ENCODE peak calls at places on chromosomes 12 and 14, in eight cellular contexts. D is ovary, H is esophagus muscularis mucosa, C is tibial nerve, R is SK-N-SH, M is suprapubic skin, T is HepG2, Y is sigmoid colon. P is an unnamed sample. For H3K36me3, the result is how much of the 10 kb centered on the place peaks cover.

GRCh38 chr12:43292699-43293098 is 259.3 kb downstream of the ADAMTS20 start:
- DNase-seq in D (no peak), H (no peak), C (no peak), R (no peak), M (no peak), T (no peak), Y (no peak), P (no peak)

GRCh38 chr12:63164911-63165310 is 13.9 kb upstream of the AVPR1A start:
- DNase-seq in D (no peak), H (no peak), C (no peak), R (no peak), M (no peak), T (no peak), Y (no peak), P (no peak)

GRCh38 chr14:105974902-105975301 is 448.5 kb downstream of the TMEM121 start:
- DNase-seq in D (no peak), H (no peak), C (no peak), R (peak), M (no peak), T (peak), Y (no peak), P (no peak)

GRCh38 chr12:131327521-131328488 is 374.1 kb downstream of the ADGRD1 start:
- DNase-seq in D (no peak), H (peak), C (no peak), R (peak), M (no peak), T (no peak), Y (no peak), P (no peak)

GRCh38 chr14:60482743-60483142 is 3.1 kb downstream of the C14orf39 start:
- DNase-seq in D (no peak), H (no peak), C (no peak), R (no peak), M (no peak), T (peak), Y (no peak), P (no peak)

GRCh38 chr14:76500011-76500410 is 124.1 kb downstream of the ESRRB start:
- DNase-seq in D (no peak), H (no peak), C (no peak), R (no peak), M (peak), T (no peak), Y (peak), P (no peak)

GRCh38 chr12:65106948-65107347 is 14.2 kb downstream of the WIF1 start:
- DNase-seq in D (no peak), H (no peak), C (no peak), R (no peak), M (no peak), T (no peak), Y (no peak), P (no peak)

GRCh38 chr14:105315941-105316562 is 1.5 kb downstream of the PACS2 start:
- DNase-seq in D (peak), H (no peak), C (no peak), R (peak), M (no peak), T (no peak), Y (no peak), P (no peak)

GRCh38 chr12:120869376-120869775 is 34.8 kb downstream of the SPPL3 start:
- DNase-seq in D (no peak), H (no peak), C (no peak), R (no peak), M (no peak), T (no peak), Y (no peak), P (no peak)

GRCh38 chr12:89497467-89497866 is 27.1 kb downstream of the GALNT4 start:
- DNase-seq in D (no peak), H (peak), C (peak), R (no peak), M (no peak), T (no peak), Y (no peak), P (no peak)

GRCh38 chr12:47509398-47509851 is 196.4 kb downstream of the RPAP3 start:
- DNase-seq in D (no peak), H (no peak), C (no peak), R (no peak), M (no peak), T (no peak), Y (no peak), P (no peak)
- TF ChIP-seq EP300 in D (no peak), H (no peak), C (no peak), R (no peak), M (no peak), T (no peak), Y (no peak), P (no peak)

GRCh38 chr12:123258593-123258992 is 13.1 kb downstream of the CDK2AP1 start:
- DNase-seq in D (no peak), H (no peak), C (no peak), R (no peak), M (no peak), T (no peak), Y (no peak), P (no peak)

GRCh38 chr12:123264642-123265041 is 7.0 kb downstream of the CDK2AP1 start:
- DNase-seq in D (no peak), H (no peak), C (no peak), R (peak), M (no peak), T (peak), Y (no peak), P (no peak)

GRCh38 chr12:123261196-123261595 is 10.5 kb downstream of the CDK2AP1 start:
- DNase-seq in D (no peak), H (no peak), C (no peak), R (no peak), M (no peak), T (no peak), Y (no peak), P (no peak)

GRCh38 chr12:123263196-123263817 is 8.3 kb downstream of the CDK2AP1 start:
- DNase-seq in D (no peak), H (no peak), C (no peak), R (no peak), M (no peak), T (no peak), Y (no peak), P (no peak)

DNA sequence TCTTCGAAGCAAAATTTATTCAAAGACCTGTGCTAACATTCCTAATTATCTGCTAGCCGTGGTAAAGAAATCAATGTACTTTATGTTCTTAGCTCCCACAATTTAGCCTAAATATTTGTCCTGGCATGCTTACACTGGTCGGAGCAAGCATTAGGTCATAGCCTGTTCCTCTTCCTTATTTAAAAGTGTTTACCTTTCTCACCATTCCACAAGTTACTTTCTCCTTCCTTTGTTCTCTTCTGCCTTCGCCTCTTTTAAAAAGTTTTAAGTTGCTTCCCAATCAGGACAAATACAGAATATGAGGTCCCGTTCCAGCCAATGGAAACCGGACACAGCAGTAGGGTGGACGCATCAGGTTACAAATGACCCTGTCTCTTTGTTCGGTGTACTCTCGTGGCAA is 11.6 kb downstream of the CDK2AP1 start:
- DNase-seq in D (no peak), H (no peak), C (no peak), R (no peak), M (no peak), T (no peak), Y (no peak), P (no peak)
- H3K36me3 ChIP-seq in D (under half), H (half or more), C (under half), R (half or more), M (half or more), T (half or more), Y (half or more), P (half or more)

GRCh38 chr12:124866195-124866882 is 2.7 kb upstream of the SCARB1 start:
- DNase-seq in D (no peak), H (no peak), C (no peak), R (no peak), M (no peak), T (no peak), Y (no peak), P (no peak)

GRCh38 chr12:124868252-124868965 is 4.7 kb upstream of the SCARB1 start:
- DNase-seq in D (no peak), H (no peak), C (no peak), R (no peak), M (no peak), T (no peak), Y (no peak), P (no peak)

GRCh38 chr12:124869011-124869665 is 5.5 kb upstream of the SCARB1 start:
- DNase-seq in D (no peak), H (no peak), C (no peak), R (no peak), M (no peak), T (no peak), Y (no peak), P (no peak)

GRCh38 chr12:124866883-124867232 is 3.2 kb upstream of the SCARB1 start:
- DNase-seq in D (no peak), H (no peak), C (no peak), R (no peak), M (no peak), T (no peak), Y (no peak), P (no peak)

DNA sequence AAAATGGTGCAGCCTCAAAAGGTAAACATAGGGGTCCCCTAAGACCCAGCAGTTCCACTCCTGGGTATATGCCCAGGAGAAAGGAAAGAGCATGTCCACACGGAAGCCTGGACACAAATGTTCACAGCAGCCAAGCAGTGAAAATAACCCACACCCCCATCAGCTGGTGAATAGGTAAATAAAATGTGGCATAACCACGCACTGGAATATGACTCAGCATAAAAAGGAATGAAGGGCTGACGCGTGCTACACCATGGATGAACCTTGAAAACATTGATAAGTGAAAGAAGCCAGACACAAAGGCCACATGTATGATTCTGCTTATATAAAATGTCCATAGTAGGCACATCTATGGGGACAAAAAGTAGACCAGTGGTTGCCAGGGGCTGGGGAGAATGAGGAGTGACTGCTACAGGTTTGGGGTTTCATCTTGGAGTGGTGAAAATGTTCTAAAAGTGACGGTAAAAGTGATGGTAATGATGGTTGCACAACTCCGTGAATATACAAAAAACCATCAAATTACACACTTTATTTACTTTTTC is 3.8 kb upstream of the SCARB1 start:
- DNase-seq in D (no peak), H (no peak), C (no peak), R (no peak), M (no peak), T (peak), Y (no peak), P (peak)
- TF ChIP-seq EP300 in D (no peak), H (no peak), C (no peak), R (no peak), M (no peak), T (no peak), Y (no peak), P (no peak)

GRCh38 chr14:58488550-58488949 is 61.0 kb downstream of the KIAA0586 start:
- DNase-seq in D (no peak), H (no peak), C (no peak), R (no peak), M (no peak), T (no peak), Y (no peak), P (no peak)
- H3K36me3 ChIP-seq in D (under half), H (under half), C (under half), R (half or more), M (half or more), T (under half), Y (half or more), P (half or more)

GRCh38 chr12:93093243-93093642 is 164.1 kb upstream of the EEA1 start:
- DNase-seq in D (no peak), H (no peak), C (no peak), R (no peak), M (no peak), T (no peak), Y (no peak), P (no peak)
- TF ChIP-seq EP300 in D (no peak), H (no peak), C (no peak), R (no peak), M (no peak), T (no peak), Y (no peak), P (no peak)

GRCh38 chr12:117168976-117169375 is 21.3 kb downstream of the FBXO21 start:
- DNase-seq in D (no peak), H (no peak), C (no peak), R (no peak), M (no peak), T (no peak), Y (no peak), P (no peak)

GRCh38 chr12:117165342-117165741 is 24.9 kb downstream of the FBXO21 start:
- DNase-seq in D (no peak), H (no peak), C (no peak), R (no peak), M (no peak), T (no peak), Y (no peak), P (peak)

GRCh38 chr12:117166107-117166506 is 24.2 kb downstream of the FBXO21 start:
- DNase-seq in D (no peak), H (no peak), C (no peak), R (no peak), M (no peak), T (no peak), Y (no peak), P (no peak)

GRCh38 chr12:117169548-117169947 is 20.7 kb downstream of the FBXO21 start:
- DNase-seq in D (peak), H (no peak), C (no peak), R (no peak), M (no peak), T (no peak), Y (no peak), P (no peak)

GRCh38 chr12:117167769-117168168 is 22.5 kb downstream of the FBXO21 start:
- DNase-seq in D (no peak), H (no peak), C (no peak), R (no peak), M (no peak), T (no peak), Y (no peak), P (no peak)
- H3K36me3 ChIP-seq in D (under half), H (half or more), C (under half), R (half or more), M (half or more), T (half or more), Y (half or more), P (half or more)

DNA sequence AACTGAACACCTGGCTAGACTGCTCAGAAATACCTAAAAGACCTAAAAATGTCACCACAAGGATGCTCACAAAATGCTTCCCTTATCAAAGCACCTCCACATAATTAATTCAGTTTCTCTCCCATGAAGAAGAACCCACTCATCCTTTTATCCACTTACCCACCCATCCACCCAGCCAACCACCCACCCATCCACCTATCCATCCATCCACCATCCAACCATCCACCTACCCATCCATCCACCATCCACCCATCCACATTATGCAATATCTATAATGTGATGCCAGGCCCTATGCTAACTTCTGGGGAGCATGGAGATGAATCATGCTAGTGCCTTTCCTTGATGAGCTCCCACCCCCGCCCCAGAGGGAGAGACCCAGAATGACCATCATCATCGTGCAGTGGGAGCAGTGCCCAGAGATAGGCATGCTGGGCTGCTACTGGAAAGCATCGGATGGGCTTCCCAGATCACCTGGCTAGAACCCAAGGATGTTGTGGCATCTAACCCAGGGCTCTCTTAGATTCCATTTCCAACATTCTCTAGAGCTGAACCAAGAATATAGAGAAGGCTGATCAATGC is 166.6 kb downstream of the TTC7B start:
- DNase-seq in D (no peak), H (no peak), C (no peak), R (no peak), M (no peak), T (no peak), Y (no peak), P (no peak)
- TF ChIP-seq EP300 in D (no peak), H (no peak), C (no peak), R (no peak), M (no peak), T (no peak), Y (no peak), P (no peak)

DNA sequence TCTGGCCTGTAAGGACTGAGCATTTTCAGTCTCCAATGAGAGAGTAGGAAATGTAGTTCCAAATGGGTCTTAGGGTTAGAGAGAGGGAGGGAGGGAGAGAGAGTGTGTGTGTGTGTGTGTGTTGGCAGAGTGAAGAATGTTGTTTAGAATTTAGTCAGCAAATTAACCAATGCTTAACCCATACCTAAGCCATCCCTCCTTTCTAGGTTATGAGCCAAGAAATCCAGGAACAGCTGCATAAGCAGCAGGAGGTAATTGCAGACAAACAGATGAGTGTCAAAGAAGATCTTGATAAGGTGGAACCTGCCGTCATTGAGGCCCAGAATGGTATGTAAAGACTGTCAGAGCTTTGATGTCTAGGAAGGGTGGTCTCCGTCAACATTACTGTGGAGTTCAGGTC is 56.9 kb downstream of the HSP90AA1 start:
- DNase-seq in D (no peak), H (no peak), C (no peak), R (no peak), M (no peak), T (peak), Y (no peak), P (no peak)
- H3K36me3 ChIP-seq in D (under half), H (half or more), C (under half), R (half or more), M (half or more), T (half or more), Y (half or more), P (half or more)

GRCh38 chr12:49671051-49671765 is 36.0 kb downstream of the FMNL3 start:
- DNase-seq in D (no peak), H (no peak), C (peak), R (no peak), M (no peak), T (no peak), Y (peak), P (peak)

GRCh38 chr12:49674318-49674985 is 32.8 kb downstream of the FMNL3 start:
- DNase-seq in D (no peak), H (no peak), C (peak), R (no peak), M (no peak), T (no peak), Y (no peak), P (no peak)

GRCh38 chr12:49675137-49675536 is 32.1 kb downstream of the FMNL3 start:
- DNase-seq in D (no peak), H (no peak), C (no peak), R (no peak), M (no peak), T (no peak), Y (no peak), P (no peak)

GRCh38 chr12:49672351-49673181 is 34.6 kb downstream of the FMNL3 start:
- DNase-seq in D (no peak), H (no peak), C (no peak), R (no peak), M (no peak), T (no peak), Y (peak), P (no peak)

DNA sequence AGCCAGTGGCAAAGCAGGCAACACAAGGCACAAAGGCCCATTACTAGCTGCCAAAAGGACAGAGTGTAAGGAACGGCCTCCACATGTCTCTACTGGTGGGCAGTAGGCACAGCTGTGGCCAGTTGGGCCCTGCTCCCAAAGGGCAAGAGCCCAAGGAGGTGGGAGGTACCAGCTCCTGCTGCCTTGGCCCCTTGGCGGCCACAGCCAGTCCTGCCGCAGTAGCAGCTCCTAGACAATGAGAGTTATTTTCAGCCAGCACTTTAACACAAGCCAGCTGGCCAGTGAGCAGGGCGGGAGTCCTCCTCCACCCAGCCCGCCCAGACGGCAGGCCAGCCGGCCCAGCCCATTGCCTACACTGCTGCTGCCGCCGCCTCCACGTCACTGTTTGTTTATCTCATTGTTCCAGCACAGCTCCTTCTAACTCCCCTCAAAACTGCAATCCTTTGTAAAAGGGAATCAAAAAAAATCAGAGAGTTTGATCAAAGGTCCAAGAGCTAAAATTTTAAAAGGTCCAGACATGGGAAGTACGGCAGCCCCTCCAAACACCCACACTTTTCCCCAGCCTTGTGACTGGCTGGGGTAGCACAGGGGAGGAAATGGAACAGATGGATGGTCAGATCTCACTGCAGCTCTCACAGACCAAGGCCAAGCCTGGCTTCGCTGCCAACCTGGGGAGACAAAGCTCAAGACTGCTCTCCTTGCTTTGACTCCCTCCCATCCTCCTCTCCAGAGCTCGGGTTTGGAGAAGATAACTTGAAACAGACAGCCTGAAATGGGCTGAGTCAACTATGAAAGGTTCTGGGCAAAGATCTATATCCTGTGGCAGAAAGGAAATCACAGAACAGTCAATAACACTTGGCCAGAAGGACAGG is 33.5 kb downstream of the FMNL3 start:
- DNase-seq in D (peak), H (peak), C (peak), R (peak), M (peak), T (peak), Y (peak), P (peak)
- TF ChIP-seq EP300 in D (no peak), H (no peak), C (peak), R (peak), M (no peak), T (no peak), Y (peak), P (peak)